ENCODE peak calls at places on chromosomes 4 and X, in four cellular contexts. One of them, this sample, is unnamed.

GRCh38 chrX:40058719-40059118 is 39.0 kb downstream of the BCOR start:
- DNase-seq in HCT116: no peak
- DNase-seq in K562: no peak
- DNase-seq in transverse colon: peak
- DNase-seq in this sample: no peak

GRCh38 chr4:119570401-119570800 is 58.2 kb downstream of the PDE5A start:
- DNase-seq in transverse colon: no peak
- DNase-seq in HCT116: no peak
- DNase-seq in K562: no peak
- DNase-seq in this sample: no peak

GRCh38 chrX:120145295-120145925 is 13.0 kb upstream of the RHOXF2 start:
- DNase-seq in HCT116: no peak
- DNase-seq in K562: peak
- DNase-seq in transverse colon: no peak
- DNase-seq in this sample: no peak

GRCh38 chr4:121041307-121042090 is 30.8 kb downstream of the NDNF start:
- DNase-seq in HCT116: no peak
- DNase-seq in transverse colon: no peak
- DNase-seq in K562: no peak
- DNase-seq in this sample: no peak

GRCh38 chr4:43146198-43146597 is 253.7 kb downstream of the GRXCR1 start:
- DNase-seq in transverse colon: no peak
- DNase-seq in K562: no peak
- DNase-seq in HCT116: no peak
- DNase-seq in this sample: no peak

GRCh38 chr4:128483041-128483440 is 195.4 kb upstream of the PGRMC2 start:
- DNase-seq in transverse colon: no peak
- DNase-seq in HCT116: no peak
- DNase-seq in K562: no peak
- DNase-seq in this sample: no peak

GRCh38 chr4:985123-985830 is 1.6 kb upstream of the IDUA start:
- DNase-seq in K562: peak
- DNase-seq in HCT116: no peak
- DNase-seq in transverse colon: peak
- DNase-seq in this sample: peak

GRCh38 chrX:24993887-24994286 is 21.9 kb downstream of the ARX start:
- DNase-seq in HCT116: no peak
- DNase-seq in transverse colon: no peak
- DNase-seq in K562: no peak
- DNase-seq in this sample: no peak

GRCh38 chr4:142512161-142512560 is 333.9 kb downstream of the INPP4B start:
- DNase-seq in HCT116: no peak
- DNase-seq in transverse colon: no peak
- DNase-seq in K562: no peak
- DNase-seq in this sample: no peak

GRCh38 chr4:42656736-42656985 is 244 bp downstream of the ATP8A1 start:
- DNase-seq in HCT116: no peak
- DNase-seq in transverse colon: no peak
- DNase-seq in K562: no peak
- DNase-seq in this sample: no peak

GRCh38 chrX:141732031-141732430 is 33.5 kb upstream of the SPANXD start:
- DNase-seq in HCT116: no peak
- DNase-seq in K562: no peak
- DNase-seq in transverse colon: no peak
- DNase-seq in this sample: no peak

GRCh38 chrX:86133761-86134160 is 14.5 kb upstream of the DACH2 start:
- DNase-seq in K562: no peak
- DNase-seq in HCT116: no peak
- DNase-seq in transverse colon: no peak
- DNase-seq in this sample: no peak

GRCh38 chrX:38985375-38985774 is 184.1 kb downstream of the MID1IP1 start:
- DNase-seq in HCT116: no peak
- DNase-seq in K562: peak
- DNase-seq in transverse colon: no peak
- DNase-seq in this sample: no peak

GRCh38 chr4:132071815-132072214 is 1077.3 kb upstream of the PCDH10 start:
- DNase-seq in transverse colon: no peak
- DNase-seq in HCT116: no peak
- DNase-seq in K562: no peak
- DNase-seq in this sample: no peak

GRCh38 chr4:159374749-159375535 is 272.1 kb downstream of the RAPGEF2 start:
- DNase-seq in transverse colon: no peak
- DNase-seq in K562: no peak
- DNase-seq in HCT116: no peak
- DNase-seq in this sample: no peak

GRCh38 chr4:107546637-107547036 is 173.4 kb downstream of the PAPSS1 start:
- DNase-seq in transverse colon: no peak
- DNase-seq in K562: no peak
- DNase-seq in HCT116: no peak
- DNase-seq in this sample: no peak

GRCh38 chr4:41452484-41453225 is 85.3 kb upstream of the LIMCH1 start:
- DNase-seq in K562: no peak
- DNase-seq in transverse colon: no peak
- DNase-seq in HCT116: no peak
- DNase-seq in this sample: no peak

GRCh38 chrX:2928583-2929434 is at the start of gene ARSD:
- DNase-seq in HCT116: peak
- DNase-seq in transverse colon: peak
- DNase-seq in K562: no peak
- DNase-seq in this sample: peak

GRCh38 chr4:185863946-185864345 is 52.0 kb upstream of the SORBS2 start:
- DNase-seq in HCT116: no peak
- DNase-seq in K562: no peak
- DNase-seq in transverse colon: no peak
- DNase-seq in this sample: no peak

GRCh38 chr4:142407569-142407968 is 438.5 kb downstream of the INPP4B start:
- DNase-seq in transverse colon: no peak
- DNase-seq in K562: no peak
- DNase-seq in HCT116: no peak
- DNase-seq in this sample: no peak

GRCh38 chr4:36824682-36825081 is 419.9 kb upstream of the NWD2 start:
- DNase-seq in transverse colon: no peak
- DNase-seq in HCT116: peak
- DNase-seq in K562: peak
- DNase-seq in this sample: no peak

GRCh38 chr4:57083107-57083506 is 27.1 kb downstream of the IGFBP7 start:
- DNase-seq in transverse colon: no peak
- DNase-seq in HCT116: no peak
- DNase-seq in K562: no peak
- DNase-seq in this sample: no peak

GRCh38 chrX:101658661-101659477 is 781 bp downstream of the ARMCX2 start:
- DNase-seq in HCT116: no peak
- DNase-seq in K562: peak
- DNase-seq in transverse colon: peak
- DNase-seq in this sample: peak

GRCh38 chr4:4457803-4458550 is 71.1 kb downstream of the NSG1 start:
- DNase-seq in K562: no peak
- DNase-seq in HCT116: no peak
- DNase-seq in transverse colon: no peak
- DNase-seq in this sample: no peak

GRCh38 chr4:126137782-126138170 is 823.0 kb downstream of the FAT4 start:
- DNase-seq in transverse colon: no peak
- DNase-seq in K562: no peak
- DNase-seq in HCT116: no peak
- DNase-seq in this sample: no peak

GRCh38 chr4:37388672-37389368 is 144.3 kb downstream of the NWD2 start:
- DNase-seq in HCT116: no peak
- DNase-seq in transverse colon: no peak
- DNase-seq in K562: no peak
- DNase-seq in this sample: no peak

DNA sequence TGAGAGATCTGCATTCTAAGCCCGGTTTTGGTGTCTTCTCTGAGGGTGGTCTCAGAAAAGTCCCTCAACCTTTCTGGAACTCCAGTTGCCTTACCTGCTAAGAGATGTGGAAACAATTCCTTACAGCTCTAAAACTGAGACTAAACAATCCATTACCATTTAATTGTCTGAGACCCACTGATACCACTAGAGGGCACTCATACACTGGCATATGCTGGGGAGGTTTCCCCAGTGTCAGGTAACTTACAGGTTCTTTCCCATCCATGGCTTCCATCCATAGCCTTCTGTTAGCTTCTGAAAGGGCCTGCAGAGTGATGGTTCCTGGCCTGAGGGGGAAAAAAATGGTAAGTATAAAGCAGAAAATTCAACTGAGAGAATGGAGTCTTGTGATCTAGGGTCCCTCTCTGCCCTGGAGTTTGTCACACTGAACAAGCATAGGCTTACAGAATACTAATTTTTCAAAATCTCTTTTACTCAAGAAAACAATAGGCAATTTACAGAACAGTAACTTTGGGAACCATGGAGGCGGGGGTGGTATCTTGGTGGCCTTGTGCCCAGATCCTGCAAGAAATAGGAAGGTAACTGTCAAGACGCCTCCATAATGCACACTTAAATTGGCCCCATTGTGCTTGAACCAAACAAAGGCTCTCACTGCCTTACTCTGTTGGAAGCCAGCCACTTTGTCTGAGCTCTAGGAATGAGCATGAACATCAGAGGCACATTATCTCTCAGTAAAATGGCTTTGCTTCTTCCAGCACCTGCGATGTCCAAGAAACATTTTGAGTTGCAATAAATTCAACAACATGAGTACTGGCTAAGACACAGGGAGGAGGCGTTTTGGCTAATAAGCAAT is 236.1 kb downstream of the OPHN1 start:
- DNase-seq in transverse colon: peak
- DNase-seq in K562: peak
- DNase-seq in HCT116: peak
- DNase-seq in this sample: peak
- TF ChIP-seq POLR2AphosphoS5 in transverse colon: no peak
- TF ChIP-seq POLR2AphosphoS5 in K562: no peak
- TF ChIP-seq POLR2AphosphoS5 in HCT116: no peak
- TF ChIP-seq POLR2AphosphoS5 in this sample: peak

DNA sequence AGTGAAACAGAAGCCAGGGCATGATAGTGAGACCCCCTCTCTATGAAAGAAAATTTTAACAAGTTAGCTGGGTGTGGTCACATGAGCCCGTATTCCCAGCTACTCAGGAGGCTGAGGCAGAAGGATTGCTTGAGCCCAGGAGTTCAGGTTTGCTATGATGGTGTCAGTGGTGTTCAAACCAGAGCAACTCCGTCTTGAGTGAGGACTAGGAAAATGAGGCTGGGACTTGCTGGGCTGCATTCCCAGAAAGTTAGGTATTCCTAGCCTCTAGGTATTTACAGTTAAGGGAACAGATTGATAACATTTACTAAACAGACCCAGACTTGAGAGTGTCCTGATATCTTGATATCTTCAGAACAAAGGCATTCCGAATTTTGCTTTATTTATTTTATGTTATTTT is 37.0 kb upstream of the NOCT start:
- DNase-seq in transverse colon: no peak
- DNase-seq in HCT116: no peak
- DNase-seq in K562: no peak
- DNase-seq in this sample: no peak
- H3K27ac ChIP-seq in transverse colon: no peak
- H3K27ac ChIP-seq in HCT116: no peak
- H3K27ac ChIP-seq in K562: no peak
- H3K27ac ChIP-seq in this sample: no peak

DNA sequence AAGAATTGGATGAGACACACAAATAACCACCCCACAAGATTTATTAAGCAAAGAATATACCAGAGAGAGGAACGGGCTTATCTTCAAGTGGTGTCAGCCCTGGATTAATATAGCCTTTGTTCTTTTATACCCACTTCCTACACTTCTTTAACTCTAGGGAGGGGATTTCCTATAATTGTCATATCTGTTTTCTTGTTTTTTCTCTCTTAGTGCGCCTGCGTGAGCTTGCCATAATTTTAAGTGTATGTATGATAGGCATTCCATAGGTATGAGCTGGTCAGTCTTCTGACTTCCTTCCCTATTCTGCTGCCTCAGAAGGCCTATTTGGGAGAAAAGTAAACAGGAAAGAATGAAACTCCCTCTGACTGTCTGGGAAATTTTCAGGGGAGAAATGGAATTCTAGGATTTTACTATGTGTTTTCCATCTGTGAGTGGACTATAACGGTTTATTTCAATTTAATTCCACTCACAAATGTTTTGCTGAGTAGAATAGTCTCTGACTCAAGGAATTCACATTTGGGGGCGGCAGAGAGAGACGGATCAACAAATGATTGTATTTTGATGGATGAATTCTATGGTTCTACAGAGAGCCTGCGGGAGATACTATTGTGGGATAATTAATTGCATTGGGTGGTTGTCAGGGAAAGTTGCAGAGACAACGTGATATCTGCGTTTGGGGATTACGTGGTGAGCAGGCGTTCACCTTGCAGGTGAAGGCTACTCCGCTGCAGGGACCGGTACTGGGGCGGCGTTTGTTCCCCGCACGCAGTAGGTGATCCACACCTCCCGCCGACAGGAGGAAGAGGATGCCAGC is 626 bp upstream of the CEP135 start:
- DNase-seq in transverse colon: no peak
- DNase-seq in K562: peak
- DNase-seq in HCT116: peak
- DNase-seq in this sample: no peak
- TF ChIP-seq POLR2A in transverse colon: no peak
- TF ChIP-seq POLR2A in K562: no peak
- TF ChIP-seq POLR2A in HCT116: no peak
- TF ChIP-seq POLR2A in this sample: no peak

DNA sequence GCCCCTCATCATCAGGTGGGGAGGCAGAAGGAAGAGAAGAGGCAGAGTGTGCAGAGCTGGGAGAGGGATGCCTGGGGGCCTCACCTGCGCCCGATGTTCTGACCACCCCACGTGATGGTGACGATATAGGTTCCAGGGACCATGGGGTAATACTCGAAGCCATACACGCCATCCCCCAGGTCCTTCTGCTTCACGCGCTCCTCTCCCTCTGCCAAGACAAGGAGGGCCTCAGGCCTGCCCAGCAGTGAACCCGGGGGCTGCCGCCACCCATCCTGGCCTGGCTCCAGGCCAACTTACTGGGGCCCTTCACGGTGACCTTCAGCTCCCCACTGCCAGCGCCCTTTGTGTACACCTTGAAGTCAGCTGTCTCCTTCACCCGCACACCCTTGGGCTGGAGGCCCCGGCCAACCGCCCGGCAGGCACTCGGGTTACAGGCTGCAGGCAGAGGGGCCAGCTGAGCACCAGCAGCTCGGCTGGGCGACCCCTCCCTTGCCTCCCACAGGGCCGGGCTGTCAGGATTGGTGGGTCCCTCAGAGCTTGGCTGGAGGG is 9.3 kb downstream of the FLNA start:
- DNase-seq in K562: no peak
- DNase-seq in transverse colon: no peak
- DNase-seq in HCT116: no peak
- DNase-seq in this sample: no peak
- TF ChIP-seq POLR2AphosphoS5 in K562: no peak
- TF ChIP-seq POLR2AphosphoS5 in transverse colon: no peak
- TF ChIP-seq POLR2AphosphoS5 in HCT116: no peak
- TF ChIP-seq POLR2AphosphoS5 in this sample: no peak

GRCh38 chr4:166637816-166638215 is 596.5 kb downstream of the SPOCK3 start:
- DNase-seq in transverse colon: no peak
- DNase-seq in K562: no peak
- DNase-seq in HCT116: no peak
- DNase-seq in this sample: no peak

GRCh38 chr4:166635367-166635766 is 598.9 kb downstream of the SPOCK3 start:
- DNase-seq in K562: no peak
- DNase-seq in transverse colon: no peak
- DNase-seq in HCT116: no peak
- DNase-seq in this sample: no peak
- H3K27ac ChIP-seq in K562: no peak
- H3K27ac ChIP-seq in transverse colon: no peak
- H3K27ac ChIP-seq in HCT116: no peak
- H3K27ac ChIP-seq in this sample: no peak

This sample was measured in prostate gland.